ENCODE peak calls at places on chromosomes 7 and 10, in seven cellular contexts. B is HCT116, I is SK-N-SH, U is GM12878, A is K562, G is H1, J is HepG2. Z is an unnamed sample.

GRCh38 chr7:155807805-155808550 is 4.3 kb downstream of the SHH start:
- DNase-seq in B (no peak), I (no peak), U (no peak), A (no peak), G (no peak), J (peak; percentile 85), Z (no peak)

GRCh38 chr7:148847815-148848726 is 36.0 kb downstream of the EZH2 start:
- DNase-seq in B (no peak), I (peak; percentile 31), U (no peak), A (peak; percentile 80), G (no peak), J (no peak), Z (no peak)

GRCh38 chr10:16304311-16304710 is 132.5 kb upstream of the PTER start:
- DNase-seq in B (no peak), I (no peak), U (no peak), A (no peak), G (no peak), J (no peak), Z (no peak)

GRCh38 chr7:44062180-44062902 is 3.0 kb downstream of the PGAM2 start:
- DNase-seq in B (no peak), I (no peak), U (no peak), A (no peak), G (no peak), J (no peak), Z (no peak)

GRCh38 chr7:94003446-94004023 is 620 bp downstream of the BET1 start:
- DNase-seq in B (no peak), I (no peak), U (no peak), A (no peak), G (no peak), J (peak; percentile 45), Z (no peak)

GRCh38 chr10:106175760-106176377 is 988.6 kb downstream of the SORCS1 start:
- DNase-seq in B (no peak), I (no peak), U (no peak), A (no peak), G (no peak), J (no peak), Z (no peak)

GRCh38 chr7:150403376-150404171 is 24.4 kb downstream of the ZNF775 start:
- DNase-seq in B (no peak), I (no peak), U (no peak), A (peak; percentile 39), G (no peak), J (no peak), Z (no peak)

GRCh38 chr7:133197972-133198544 is 54.8 kb upstream of the EXOC4 start:
- DNase-seq in B (no peak), I (no peak), U (no peak), A (no peak), G (no peak), J (no peak), Z (no peak)

GRCh38 chr10:16259726-16260125 is 177.1 kb upstream of the PTER start:
- DNase-seq in B (no peak), I (no peak), U (no peak), A (no peak), G (no peak), J (no peak), Z (no peak)

GRCh38 chr10:5684971-5685763 is 529 bp downstream of the TASOR2 start:
- DNase-seq in B (peak; percentile 47), I (peak; percentile 54), U (peak; percentile 26), A (peak; percentile 88), G (peak; percentile 72), J (peak; percentile 53), Z (peak; percentile 88)

GRCh38 chr7:139108256-139109187 is 998 bp downstream of the ZC3HAV1 start:
- DNase-seq in B (no peak), I (no peak), U (no peak), A (no peak), G (peak; percentile 76), J (no peak), Z (no peak)

GRCh38 chr10:61939575-61940301 is 38.2 kb downstream of the ARID5B start:
- DNase-seq in B (no peak), I (no peak), U (no peak), A (peak; percentile 40), G (no peak), J (no peak), Z (no peak)

GRCh38 chr10:96565774-96566173 is 21.0 kb downstream of the TM9SF3 start:
- DNase-seq in B (no peak), I (peak; percentile 24), U (no peak), A (no peak), G (no peak), J (no peak), Z (no peak)

GRCh38 chr10:87594864-87595263 is 64.8 kb upstream of the PAPSS2 start:
- DNase-seq in B (no peak), I (no peak), U (no peak), A (no peak), G (no peak), J (no peak), Z (no peak)

GRCh38 chr7:82572195-82572880 is 128.8 kb upstream of the CACNA2D1 start:
- DNase-seq in B (peak; percentile 76), I (peak; percentile 89), U (peak; percentile 11), A (peak; percentile 74), G (peak; percentile 93), J (peak; percentile 70), Z (peak; percentile 77)

GRCh38 chr10:34723746-34724145 is 91.3 kb downstream of the PARD3 start:
- DNase-seq in B (no peak), I (peak; percentile 47), U (no peak), A (peak; percentile 33), G (peak; percentile 40), J (peak; percentile 42), Z (peak; percentile 80)

GRCh38 chr7:124996778-124997177 is 67.2 kb upstream of the POT1 start:
- DNase-seq in B (no peak), I (no peak), U (no peak), A (peak; percentile 43), G (no peak), J (peak; percentile 9), Z (peak; percentile 26)

GRCh38 chr10:7622969-7623368 is 43.8 kb downstream of the ITIH5 start:
- DNase-seq in B (no peak), I (no peak), U (no peak), A (peak; percentile 10), G (no peak), J (no peak), Z (no peak)

GRCh38 chr10:29109700-29110099 is 179.2 kb upstream of the LYZL1 start:
- DNase-seq in B (no peak), I (no peak), U (no peak), A (no peak), G (no peak), J (peak; percentile 65), Z (no peak)

GRCh38 chr7:33916357-33917081 is 11.2 kb downstream of the BMPER start:
- DNase-seq in B (no peak), I (no peak), U (no peak), A (no peak), G (no peak), J (no peak), Z (no peak)

GRCh38 chr10:104483582-104483981 is 129.9 kb downstream of the CFAP58 start:
- DNase-seq in B (no peak), I (no peak), U (no peak), A (no peak), G (no peak), J (no peak), Z (no peak)

GRCh38 chr10:104479906-104480579 is 126.4 kb downstream of the CFAP58 start:
- DNase-seq in B (no peak), I (no peak), U (no peak), A (no peak), G (no peak), J (no peak), Z (peak; percentile 61)

GRCh38 chr10:104480797-104481196 is 127.2 kb downstream of the CFAP58 start:
- DNase-seq in B (no peak), I (no peak), U (no peak), A (no peak), G (no peak), J (no peak), Z (peak; percentile 92)

GRCh38 chr10:104472957-104473745 is 119.5 kb downstream of the CFAP58 start:
- DNase-seq in B (no peak), I (no peak), U (no peak), A (peak; percentile 6), G (no peak), J (no peak), Z (peak; percentile 91)

DNA sequence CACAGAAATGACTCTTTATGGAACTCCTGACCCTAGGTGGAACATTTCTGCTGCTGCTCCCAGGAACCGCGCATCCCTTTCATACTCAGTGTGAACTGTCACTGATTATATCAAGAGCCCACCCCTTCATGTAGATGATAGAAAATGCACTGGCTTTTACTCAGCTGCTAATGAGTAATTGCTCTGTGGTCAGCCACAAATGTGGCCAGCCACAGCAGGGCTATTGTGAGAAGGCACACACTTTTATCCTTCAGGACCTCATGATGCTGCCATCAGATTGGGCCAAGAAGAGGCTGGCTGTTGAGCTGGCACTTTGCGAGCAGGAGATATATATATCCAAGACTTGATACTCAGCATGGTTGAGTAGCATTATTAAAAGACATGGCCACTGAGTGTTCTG is 124.7 kb downstream of the CFAP58 start:
- DNase-seq in B (no peak), I (no peak), U (no peak), A (no peak), G (no peak), J (no peak), Z (no peak)
- TF ChIP-seq JUND in B (no peak), I (no peak), U (no peak), A (no peak), G (no peak), J (no peak), Z (no peak)

GRCh38 chr10:83606275-83606674 is 533.0 kb upstream of the GHITM start:
- DNase-seq in B (no peak), I (peak; percentile 6), U (no peak), A (no peak), G (peak; percentile 45), J (no peak), Z (no peak)
- TF ChIP-seq JUND in B (no peak), I (no peak), U (no peak), A (no peak), G (no peak), J (no peak), Z (no peak)

GRCh38 chr10:70656489-70656888 is 15.8 kb upstream of the ADAMTS14 start:
- DNase-seq in B (no peak), I (no peak), U (peak; percentile 56), A (peak; percentile 82), G (no peak), J (no peak), Z (no peak)
- TF ChIP-seq JUND in B (peak; percentile 70), I (peak; percentile 83), U (no peak), A (peak; percentile 94), G (no peak), J (no peak), Z (no peak)

GRCh38 chr10:1608408-1609037 is 128.8 kb downstream of the ADARB2 start:
- DNase-seq in B (no peak), I (no peak), U (no peak), A (no peak), G (no peak), J (no peak), Z (no peak)

GRCh38 chr10:1607466-1607865 is 129.9 kb downstream of the ADARB2 start:
- DNase-seq in B (no peak), I (no peak), U (no peak), A (no peak), G (no peak), J (no peak), Z (no peak)

GRCh38 chr10:1605121-1605520 is 132.2 kb downstream of the ADARB2 start:
- DNase-seq in B (no peak), I (no peak), U (no peak), A (no peak), G (no peak), J (no peak), Z (no peak)

GRCh38 chr10:1604246-1604645 is 133.1 kb downstream of the ADARB2 start:
- DNase-seq in B (no peak), I (no peak), U (no peak), A (no peak), G (no peak), J (no peak), Z (no peak)

GRCh38 chr10:1605999-1606940 is 131.1 kb downstream of the ADARB2 start:
- DNase-seq in B (no peak), I (no peak), U (no peak), A (no peak), G (no peak), J (no peak), Z (no peak)
- TF ChIP-seq JUND in B (no peak), I (no peak), U (no peak), A (no peak), G (no peak), J (no peak), Z (no peak)